ENCODE peak calls at places on chromosomes 11 and 22, in nine cellular contexts. Z, P, V, A, O, E, T, B and D are unnamed samples.

GRCh38 chr22:17284917-17285316 is 65.7 kb upstream of the ADA2 start:
- DNase-seq in Z (no peak), P (no peak), V (no peak), A (no peak), O (no peak), E (no peak), T (no peak), B (no peak), D (no peak)

GRCh38 chr11:77181226-77181625 is 53.2 kb downstream of the MYO7A start:
- DNase-seq in Z (no peak), P (no peak), V (no peak), A (no peak), O (no peak), E (no peak), T (peak; percentile 17), B (no peak), D (no peak)

GRCh38 chr11:65891180-65892136 is 985 bp downstream of the CCDC85B start:
- DNase-seq in Z (no peak), P (no peak), V (no peak), A (peak; percentile 65), O (peak; percentile 17), E (peak; percentile 78), T (peak; percentile 69), B (peak; percentile 61), D (no peak)

GRCh38 chr22:47123006-47123826 is 360.8 kb downstream of the TBC1D22A start:
- DNase-seq in Z (no peak), P (no peak), V (no peak), A (no peak), O (no peak), E (no peak), T (peak; percentile 6), B (no peak), D (no peak)

GRCh38 chr22:29116397-29117123 is 43.7 kb downstream of the KREMEN1 start:
- DNase-seq in Z (no peak), P (no peak), V (no peak), A (no peak), O (no peak), E (no peak), T (no peak), B (no peak), D (no peak)

GRCh38 chr11:79078999-79079398 is 361.8 kb downstream of the TENM4 start:
- DNase-seq in Z (no peak), P (no peak), V (no peak), A (no peak), O (no peak), E (no peak), T (no peak), B (no peak), D (no peak)

GRCh38 chr11:19220903-19221682 is 19.3 kb upstream of the CSRP3 start:
- DNase-seq in Z (no peak), P (no peak), V (no peak), A (no peak), O (no peak), E (no peak), T (no peak), B (peak; percentile 40), D (no peak)

GRCh38 chr11:86523738-86524602 is 148.4 kb downstream of the ME3 start:
- DNase-seq in Z (peak; percentile 77), P (no peak), V (no peak), A (no peak), O (no peak), E (no peak), T (no peak), B (peak; percentile 47), D (no peak)

GRCh38 chr11:69696749-69697488 is 6.9 kb downstream of the FGF19 start:
- DNase-seq in Z (no peak), P (no peak), V (no peak), A (no peak), O (no peak), E (no peak), T (no peak), B (no peak), D (no peak)

GRCh38 chr22:48797731-48798130 is 1029.9 kb downstream of the BRD1 start:
- DNase-seq in Z (no peak), P (no peak), V (no peak), A (no peak), O (no peak), E (no peak), T (no peak), B (no peak), D (no peak)

GRCh38 chr11:16881074-16881709 is 133.0 kb downstream of the PLEKHA7 start:
- DNase-seq in Z (peak; percentile 7), P (no peak), V (no peak), A (peak; percentile 47), O (no peak), E (no peak), T (peak; percentile 70), B (peak; percentile 28), D (no peak)

GRCh38 chr11:43736502-43737193 is 56.1 kb downstream of the HSD17B12 start:
- DNase-seq in Z (peak; percentile 85), P (no peak), V (no peak), A (no peak), O (no peak), E (no peak), T (no peak), B (peak; percentile 91), D (no peak)